ENCODE peak calls at places on chromosomes 1 and 21, in four cellular contexts. A, Q, Z and V are unnamed samples.

GRCh38 chr1:201904579-201904978 is 15.9 kb downstream of the SHISA4 start:
- DNase-seq in A (peak; percentile 80), Q (peak; percentile 86), Z (peak; percentile 50), V (no peak)

GRCh38 chr1:6447016-6447817 is 18.8 kb downstream of the TNFRSF25 start:
- DNase-seq in A (no peak), Q (no peak), Z (peak; percentile 90), V (no peak)

GRCh38 chr1:59730759-59731478 is 83.8 kb upstream of the HOOK1 start:
- DNase-seq in A (peak; percentile 92), Q (peak; percentile 97), Z (no peak), V (peak; percentile 47)

GRCh38 chr1:74193908-74194307 is 4.1 kb downstream of the LRRIQ3 start:
- DNase-seq in A (peak; percentile 11), Q (peak; percentile 63), Z (no peak), V (no peak)

GRCh38 chr1:54945393-54945936 is 35.0 kb upstream of the TMEM61 start:
- DNase-seq in A (peak; percentile 76), Q (no peak), Z (no peak), V (no peak)

GRCh38 chr1:43322506-43322905 is 15.1 kb upstream of the MPL start:
- DNase-seq in A (no peak), Q (no peak), Z (no peak), V (no peak)

GRCh38 chr1:13809461-13810159 is 109.6 kb downstream of the PRDM2 start:
- DNase-seq in A (no peak), Q (no peak), Z (no peak), V (no peak)

GRCh38 chr1:231170875-231171274 is 9.0 kb downstream of the TRIM67 start:
- DNase-seq in A (no peak), Q (no peak), Z (no peak), V (no peak)

GRCh38 chr1:151980287-151981177 is 13.1 kb downstream of the S100A10 start:
- DNase-seq in A (peak; percentile 67), Q (peak; percentile 92), Z (no peak), V (no peak)

GRCh38 chr1:108560430-108561144 is 687 bp downstream of the EEIG2 start:
- DNase-seq in A (peak; percentile 60), Q (peak; percentile 84), Z (peak; percentile 70), V (peak; percentile 49)

GRCh38 chr1:101264699-101265098 is 27.9 kb downstream of the S1PR1 start:
- DNase-seq in A (no peak), Q (no peak), Z (no peak), V (no peak)

GRCh38 chr1:246404078-246404477 is 103.0 kb downstream of the SMYD3 start:
- DNase-seq in A (no peak), Q (peak; percentile 36), Z (no peak), V (no peak)

GRCh38 chr1:74180490-74180889 is 17.5 kb downstream of the LRRIQ3 start:
- DNase-seq in A (peak; percentile 41), Q (peak; percentile 21), Z (no peak), V (no peak)

GRCh38 chr1:186967659-186968394 is 139.1 kb downstream of the PLA2G4A start:
- DNase-seq in A (peak; percentile 28), Q (peak; percentile 74), Z (peak; percentile 63), V (no peak)

GRCh38 chr21:33949516-33950424 is 34.2 kb upstream of the ATP5PO start:
- DNase-seq in A (no peak), Q (no peak), Z (no peak), V (peak; percentile 76)

GRCh38 chr1:24027838-24028468 is 47.8 kb upstream of the SRSF10 start:
- DNase-seq in A (peak; percentile 47), Q (peak; percentile 73), Z (no peak), V (no peak)

GRCh38 chr1:230328342-230329015 is 97.7 kb downstream of the PGBD5 start:
- DNase-seq in A (peak; percentile 69), Q (peak; percentile 19), Z (no peak), V (no peak)

GRCh38 chr1:200029624-200030074 is 2.1 kb downstream of the NR5A2 start:
- DNase-seq in A (no peak), Q (no peak), Z (no peak), V (no peak)

GRCh38 chr1:72186733-72187307 is 95.5 kb downstream of the NEGR1 start:
- DNase-seq in A (peak; percentile 19), Q (peak; percentile 53), Z (no peak), V (no peak)

GRCh38 chr1:76668046-76668445 is 199.2 kb upstream of the ST6GALNAC5 start:
- DNase-seq in A (no peak), Q (no peak), Z (no peak), V (no peak)

GRCh38 chr1:87451229-87451900 is 122.7 kb downstream of the LMO4 start:
- DNase-seq in A (no peak), Q (peak; percentile 78), Z (no peak), V (no peak)

GRCh38 chr1:147099192-147099591 is 73.1 kb downstream of the PRKAB2 start:
- DNase-seq in A (no peak), Q (peak; percentile 43), Z (no peak), V (no peak)

GRCh38 chr1:116020668-116021272 is 44.5 kb downstream of the SLC22A15 start:
- DNase-seq in A (peak; percentile 39), Q (peak; percentile 73), Z (peak; percentile 84), V (peak; percentile 69)

GRCh38 chr21:34204021-34204420 is 130.6 kb downstream of the MRPS6 start:
- DNase-seq in A (no peak), Q (no peak), Z (no peak), V (no peak)

GRCh38 chr1:10623391-10624145 is 148.8 kb downstream of the PEX14 start:
- DNase-seq in A (no peak), Q (no peak), Z (no peak), V (no peak)

DNA sequence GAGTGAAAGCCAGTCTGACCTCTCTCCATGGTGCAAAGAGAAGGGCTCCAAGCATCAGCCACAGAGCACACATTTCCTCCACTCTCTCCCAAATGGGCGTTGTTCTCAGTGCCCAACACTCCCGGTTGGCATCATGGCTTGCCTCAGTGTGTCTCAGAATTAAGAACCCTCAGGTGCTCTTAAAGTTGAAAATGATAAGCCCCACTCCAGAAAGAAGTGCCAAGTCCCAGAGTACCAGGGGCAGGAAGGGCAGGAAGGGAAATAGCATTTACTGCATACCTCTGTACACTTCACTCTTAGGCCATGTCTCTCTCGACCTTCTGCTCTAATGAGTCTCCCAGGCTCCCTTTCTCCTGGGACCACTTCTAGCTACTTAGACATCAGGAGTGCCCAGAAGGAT is 15.2 kb upstream of the ARHGEF2 start:
- DNase-seq in A (no peak), Q (no peak), Z (no peak), V (no peak)
- H2AFZ ChIP-seq in A (no peak overlapping the region), Q (no peak overlapping the region), Z (no peak overlapping the region), V (no peak overlapping the region)

GRCh38 chr1:2973661-2974593 is 47.3 kb upstream of the ACTRT2 start:
- DNase-seq in A (no peak), Q (no peak), Z (no peak), V (no peak)

GRCh38 chr1:2977886-2978611 is 43.2 kb upstream of the ACTRT2 start:
- DNase-seq in A (no peak), Q (no peak), Z (no peak), V (no peak)

GRCh38 chr1:2976180-2976562 is 45.1 kb upstream of the ACTRT2 start:
- DNase-seq in A (no peak), Q (no peak), Z (no peak), V (no peak)

GRCh38 chr1:2974701-2975301 is 46.5 kb upstream of the ACTRT2 start:
- DNase-seq in A (no peak), Q (no peak), Z (no peak), V (no peak)

DNA sequence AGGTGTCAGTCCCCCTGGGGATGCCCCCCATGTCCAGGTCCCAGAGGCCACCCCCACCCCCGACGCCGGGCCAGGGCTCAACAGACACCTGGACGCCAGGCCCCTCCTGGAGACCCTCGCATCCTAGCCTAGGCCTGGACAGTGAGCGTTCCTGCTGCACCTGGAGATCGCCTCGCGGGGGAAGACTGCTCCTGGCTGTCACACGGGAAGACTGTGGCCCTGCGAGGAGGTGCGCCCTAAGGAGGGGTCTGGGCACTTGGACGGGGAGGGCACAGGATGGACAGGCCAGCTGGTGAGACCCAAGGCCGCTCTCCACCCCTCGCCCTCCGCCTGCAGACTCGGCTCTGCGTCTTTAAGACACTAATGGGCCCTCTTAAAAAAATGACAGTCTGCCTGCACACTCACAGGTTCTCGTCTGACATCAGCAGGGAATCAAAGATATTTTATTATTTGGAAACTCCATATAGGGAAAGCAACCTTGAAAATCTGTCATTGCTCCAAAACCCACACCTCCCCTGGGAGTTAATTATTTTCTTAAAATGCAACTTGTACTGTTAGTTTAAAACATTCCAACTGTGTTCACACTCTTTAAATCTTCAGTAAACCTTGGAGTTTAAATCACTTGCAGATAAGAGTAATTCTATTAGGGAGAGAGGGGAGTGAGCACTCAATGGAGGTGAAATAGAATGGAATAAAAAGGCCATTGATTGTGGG is 45.6 kb upstream of the ACTRT2 start:
- DNase-seq in A (no peak), Q (no peak), Z (no peak), V (no peak)
- H3K9me3 ChIP-seq in A (peaks cover 24% of the 10 kb centered on the region), Q (no peaks in the 10 kb centered on the region), Z (no peaks in the 10 kb centered on the region), V (no peaks in the 10 kb centered on the region)

DNA sequence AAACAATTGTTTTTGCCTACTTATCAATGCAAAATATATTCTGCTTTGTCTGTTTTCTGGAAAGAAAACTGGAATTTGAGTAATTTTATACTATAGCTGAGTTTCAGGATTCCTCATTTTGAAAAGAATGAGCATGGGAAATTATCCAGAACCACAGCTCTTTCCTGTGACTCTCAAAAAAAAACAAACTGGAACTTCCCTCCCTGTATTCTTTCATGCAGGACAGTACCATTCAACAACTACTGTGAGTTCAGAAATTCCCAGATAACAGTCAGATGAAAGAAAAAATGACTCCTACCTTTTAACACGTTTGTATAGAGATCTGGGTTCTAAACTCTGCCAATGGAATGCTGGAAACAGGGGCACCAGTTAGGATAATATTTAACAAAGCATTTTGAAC is 372.5 kb downstream of the TGFB2 start:
- DNase-seq in A (no peak), Q (peak; percentile 41), Z (no peak), V (no peak)
- H3K4me2 ChIP-seq in A (no peak overlapping the region), Q (peak overlapping the region; percentile 36), Z (no peak overlapping the region), V (no peak overlapping the region)

DNA sequence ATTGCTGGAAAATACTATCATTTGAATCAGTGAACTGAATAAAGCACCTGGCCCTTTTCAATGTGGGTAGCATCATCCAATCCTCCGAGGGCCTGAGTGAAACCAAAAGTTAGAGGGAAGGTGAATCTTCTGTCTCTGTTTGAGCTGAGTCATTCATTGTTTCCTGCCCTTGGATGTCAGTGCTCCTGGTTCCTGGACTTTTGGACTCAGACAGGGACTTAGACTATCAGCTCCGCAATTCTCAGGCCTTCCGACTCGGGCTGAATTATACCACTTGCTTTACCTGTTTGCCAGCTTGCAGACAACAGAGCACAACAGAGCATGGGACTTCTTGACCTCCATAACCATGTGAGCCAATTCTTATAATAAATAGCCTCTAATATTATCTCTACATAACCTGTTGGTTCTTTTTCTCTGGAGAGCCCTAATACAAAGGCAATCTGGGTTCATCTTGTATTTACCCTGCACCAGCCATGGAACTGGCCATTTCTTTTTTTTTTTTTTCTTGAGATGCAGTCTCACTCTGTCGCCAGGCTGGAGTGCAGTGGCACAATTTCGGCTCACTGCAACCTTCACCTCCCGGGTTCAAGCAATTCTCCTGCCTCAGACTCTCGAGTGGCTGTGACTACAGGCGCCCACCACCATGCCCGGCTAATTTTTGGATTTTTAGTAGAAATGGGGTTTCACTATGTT is 19.2 kb upstream of the VASH2 start:
- DNase-seq in A (no peak), Q (no peak), Z (no peak), V (no peak)
- H2AFZ ChIP-seq in A (no peak overlapping the region), Q (no peak overlapping the region), Z (no peak overlapping the region), V (no peak overlapping the region)

GRCh38 chr1:247904122-247904521 is 8.7 kb downstream of the OR2W3 start:
- DNase-seq in A (no peak), Q (no peak), Z (no peak), V (no peak)
- H3K9me3 ChIP-seq in A (peaks cover 2% of the 10 kb centered on the region), Q (no peaks in the 10 kb centered on the region), Z (no peaks in the 10 kb centered on the region), V (no peaks in the 10 kb centered on the region)

GRCh38 chr1:181483084-181483559 is at the start of gene CACNA1E:
- DNase-seq in A (no peak), Q (no peak), Z (no peak), V (no peak)
- H3K4me2 ChIP-seq in A (peak within 1 kb of the TSS; percentile 60), Q (peak within 1 kb of the TSS; percentile 71), Z (peak within 1 kb of the TSS; percentile 85), V (no peak within 1 kb of the TSS)